ENCODE peak calls at places on chromosomes 2 and 18, in four cellular contexts. P is MM.1S; A is epithelial cell of esophagus; S is CD8-positive, alpha-beta T cell. X is an unnamed sample.

GRCh38 chr2:118763797-118764196 is 83.7 kb downstream of the EN1 start:
- DNase-seq in P (no peak), A (peak), S (no peak), X (no peak)

GRCh38 chr2:223929575-223930001 is 15.5 kb downstream of the WDFY1 start:
- DNase-seq in P (no peak), A (no peak), S (no peak), X (no peak)

GRCh38 chr2:160253440-160254296 is 53.6 kb upstream of the ITGB6 start:
- DNase-seq in P (no peak), A (peak), S (no peak), X (no peak)

GRCh38 chr2:29154610-29155009 is 39.4 kb downstream of the CLIP4 start:
- DNase-seq in P (no peak), A (no peak), S (no peak), X (no peak)

GRCh38 chr2:202072737-202073396 is at the start of gene KIAA2012:
- DNase-seq in P (no peak), A (no peak), S (no peak), X (no peak)

GRCh38 chr18:37547196-37547595 is 18.4 kb downstream of the CELF4 start:
- DNase-seq in P (no peak), A (no peak), S (no peak), X (no peak)

GRCh38 chr2:151840216-151840691 is 12.0 kb upstream of the ARL5A start:
- DNase-seq in P (peak), A (peak), S (no peak), X (no peak)

GRCh38 chr2:142218471-142218870 is 87.7 kb upstream of the LRP1B start:
- DNase-seq in P (no peak), A (peak), S (no peak), X (no peak)

GRCh38 chr2:96730212-96730611 is 9.7 kb downstream of the LMAN2L start:
- DNase-seq in P (no peak), A (peak), S (no peak), X (no peak)

GRCh38 chr2:65298089-65298488 is 70.5 kb downstream of the ACTR2 start:
- DNase-seq in P (no peak), A (no peak), S (no peak), X (no peak)

GRCh38 chr18:53560546-53560945 is 663.9 kb downstream of the MBD2 start:
- DNase-seq in P (no peak), A (no peak), S (no peak), X (no peak)

GRCh38 chr2:72864500-72864899 is 22.7 kb upstream of the SPR start:
- DNase-seq in P (peak), A (peak), S (no peak), X (no peak)

GRCh38 chr2:78351208-78351607 is 674.3 kb upstream of the REG3G start:
- DNase-seq in P (no peak), A (peak), S (no peak), X (no peak)

GRCh38 chr2:195482050-195482449 is 175.0 kb upstream of the SLC39A10 start:
- DNase-seq in P (no peak), A (no peak), S (no peak), X (no peak)

GRCh38 chr2:81324046-81324445 is 1019.5 kb upstream of the LRRTM1 start:
- DNase-seq in P (peak), A (peak), S (no peak), X (no peak)

GRCh38 chr2:232502513-232502900 is 14.9 kb upstream of the ECEL1 start:
- DNase-seq in P (no peak), A (no peak), S (no peak), X (no peak)

GRCh38 chr2:26692814-26693286 is 328 bp downstream of the KCNK3 start:
- DNase-seq in P (no peak), A (peak), S (no peak), X (no peak)

GRCh38 chr18:23586249-23587196 is at the start of gene NPC1:
- DNase-seq in P (peak), A (peak), S (peak), X (peak)

GRCh38 chr2:168359082-168359481 is 97.0 kb upstream of the CERS6 start:
- DNase-seq in P (no peak), A (no peak), S (no peak), X (no peak)

GRCh38 chr2:55011741-55012574 is 38.3 kb downstream of the RTN4 start:
- DNase-seq in P (no peak), A (no peak), S (no peak), X (no peak)

GRCh38 chr2:239110595-239111048 is 262.7 kb downstream of the TWIST2 start:
- DNase-seq in P (no peak), A (no peak), S (no peak), X (no peak)

GRCh38 chr2:103005386-103005785 is 243.6 kb downstream of the TMEM182 start:
- DNase-seq in P (peak), A (no peak), S (no peak), X (no peak)

GRCh38 chr2:197628043-197628500 is 47.3 kb downstream of the RFTN2 start:
- DNase-seq in P (no peak), A (peak), S (no peak), X (no peak)

GRCh38 chr2:174546519-174547506 is 50.8 kb downstream of the WIPF1 start:
- DNase-seq in P (peak), A (peak), S (no peak), X (no peak)

GRCh38 chr2:142974288-142975024 is 97.0 kb downstream of the KYNU start:
- DNase-seq in P (no peak), A (peak), S (no peak), X (no peak)

GRCh38 chr2:169184074-169184473 is 114.7 kb downstream of the DHRS9 start:
- DNase-seq in P (no peak), A (peak), S (no peak), X (no peak)

GRCh38 chr2:128978155-128978707 is 659.6 kb upstream of the HS6ST1 start:
- DNase-seq in P (no peak), A (peak), S (no peak), X (no peak)

GRCh38 chr2:67954125-67954748 is 108.6 kb downstream of the C1D start:
- DNase-seq in P (no peak), A (peak), S (no peak), X (no peak)

GRCh38 chr2:235641333-235641732 is 147.5 kb downstream of the AGAP1 start:
- DNase-seq in P (no peak), A (peak), S (no peak), X (no peak)

GRCh38 chr18:35141077-35141476 is 99.8 kb upstream of the ZNF397 start:
- DNase-seq in P (no peak), A (no peak), S (no peak), X (no peak)

GRCh38 chr2:64394174-64394573 is 59.8 kb upstream of the LGALSL start:
- DNase-seq in P (no peak), A (no peak), S (no peak), X (no peak)

GRCh38 chr18:13643261-13643671 is 83.1 kb downstream of the FAM210A start:
- DNase-seq in P (no peak), A (no peak), S (no peak), X (peak)

GRCh38 chr2:240200230-240201051 is 60.0 kb upstream of the OTOS start:
- DNase-seq in P (peak), A (no peak), S (no peak), X (peak)

DNA sequence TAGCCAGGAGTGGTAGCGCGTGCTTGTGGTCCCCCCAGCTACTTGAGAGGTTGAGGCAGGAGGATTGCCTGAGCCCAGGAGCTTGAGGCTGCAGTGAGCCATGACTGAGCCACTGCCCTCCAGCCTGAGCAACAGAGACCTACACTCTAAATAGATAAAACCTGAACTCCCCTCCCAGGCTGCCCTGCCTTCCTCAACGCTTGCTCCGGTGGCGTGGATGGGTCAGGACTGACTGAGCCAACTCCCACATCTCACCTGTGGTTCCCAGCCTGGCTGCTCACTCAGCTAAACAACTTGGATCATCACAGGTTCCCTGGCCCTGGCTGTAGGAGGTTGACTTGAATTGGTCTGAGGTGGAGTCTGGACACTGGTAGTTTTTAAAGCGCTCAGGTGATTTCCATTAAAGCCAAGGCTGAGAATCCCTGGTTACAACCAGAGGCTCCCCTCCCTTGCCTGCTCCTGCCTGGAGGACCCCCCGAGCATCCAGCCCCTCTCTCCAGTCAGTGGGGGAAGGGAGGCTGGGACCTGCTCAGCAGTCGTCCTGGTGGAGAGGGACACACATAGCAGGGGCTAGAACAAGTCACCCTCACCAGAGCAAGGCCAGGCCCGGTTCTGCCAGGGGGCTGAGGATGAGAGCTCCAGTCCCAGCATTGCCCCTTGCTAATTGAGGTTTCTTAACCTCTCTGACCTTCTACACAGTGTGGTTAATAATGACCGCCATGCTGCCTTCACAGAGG is 47.0 kb upstream of the TAF1B start:
- DNase-seq in P (no peak), A (no peak), S (no peak), X (no peak)
- TF ChIP-seq CTCF in P (no peak), A (peak), S (no peak), X (no peak)

GRCh38 chr2:98347298-98348065 is 1.2 kb downstream of the CNGA3 start:
- DNase-seq in P (no peak), A (no peak), S (no peak), X (no peak)

GRCh38 chr2:98346259-98347236 is at the start of gene CNGA3:
- DNase-seq in P (no peak), A (no peak), S (no peak), X (no peak)

GRCh38 chr2:98348066-98348561 is 1.9 kb downstream of the CNGA3 start:
- DNase-seq in P (no peak), A (no peak), S (no peak), X (no peak)

GRCh38 chr2:98355881-98356280 is 9.6 kb downstream of the CNGA3 start:
- DNase-seq in P (no peak), A (no peak), S (no peak), X (no peak)

GRCh38 chr2:98350411-98350810 is 4.2 kb downstream of the CNGA3 start:
- DNase-seq in P (no peak), A (no peak), S (no peak), X (no peak)
- TF ChIP-seq CTCF in P (no peak), A (no peak), S (no peak), X (no peak)

GRCh38 chr2:227626580-227627151 is 9.4 kb downstream of the SCYGR4 start:
- DNase-seq in P (no peak), A (no peak), S (no peak), X (no peak)
- TF ChIP-seq CTCF in P (no peak), A (no peak), S (no peak), X (no peak)

DNA sequence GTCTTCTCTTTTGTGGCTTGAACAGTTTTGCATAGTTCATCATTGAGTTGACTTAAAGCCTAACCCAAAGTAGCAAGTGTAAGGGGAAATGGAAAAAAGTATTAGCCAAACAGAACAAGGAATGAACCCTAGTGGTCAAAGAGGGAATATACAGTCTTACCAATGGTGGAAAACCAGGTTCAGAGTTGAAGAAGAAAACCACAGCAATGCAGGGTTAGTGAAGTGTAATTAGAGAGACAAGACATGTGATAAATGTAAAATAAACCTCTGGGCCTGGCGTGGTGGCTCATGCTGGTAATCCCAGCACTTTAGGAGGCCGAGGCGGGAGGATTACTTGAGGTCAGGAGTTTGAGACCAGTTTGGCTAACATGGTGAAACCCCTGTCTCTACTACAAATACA is 2.4 kb downstream of the TTN start:
- DNase-seq in P (no peak), A (peak), S (no peak), X (no peak)
- TF ChIP-seq CTCF in P (peak), A (peak), S (peak), X (peak)

DNA sequence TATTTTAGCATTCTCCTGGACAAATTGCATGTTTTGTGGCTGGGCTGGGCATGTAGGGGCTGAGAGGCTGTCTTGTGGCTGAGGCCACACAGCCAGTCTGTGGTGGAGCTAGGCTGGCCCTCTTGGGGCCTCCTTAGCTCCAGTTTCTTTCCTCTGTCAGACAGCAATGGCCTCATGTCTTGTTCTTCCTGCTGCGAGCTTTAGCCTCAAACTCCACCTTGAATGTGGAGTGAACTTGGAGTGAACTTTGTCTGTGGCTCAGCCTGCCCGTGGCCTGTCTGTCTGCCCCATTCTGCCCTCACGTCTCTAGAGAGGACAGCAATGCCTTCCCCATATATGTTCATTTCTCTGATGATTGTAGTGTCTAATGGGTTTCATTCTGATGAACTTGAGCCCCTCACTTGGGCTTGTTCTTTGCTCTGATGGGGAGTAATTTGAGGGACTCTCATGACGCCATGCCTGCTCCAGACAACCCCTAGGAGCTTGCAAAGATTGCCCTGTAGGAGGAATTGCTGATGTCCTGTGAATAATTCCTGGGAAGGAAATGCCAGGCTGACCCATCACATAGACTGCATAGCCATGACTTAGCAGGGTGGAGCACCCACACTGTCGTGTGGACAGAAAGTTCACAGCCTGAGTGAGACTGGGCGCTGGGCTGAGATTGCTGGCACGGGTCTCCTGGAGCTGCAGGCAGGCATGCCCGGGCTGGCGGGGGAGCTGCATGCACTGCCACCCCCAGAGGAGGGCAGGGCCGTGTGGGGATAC is 42.6 kb downstream of the ASAP2 start:
- DNase-seq in P (no peak), A (peak), S (no peak), X (no peak)
- TF ChIP-seq CTCF in P (no peak), A (no peak), S (no peak), X (no peak)

GRCh38 chr18:8707946-8708345 is 2.6 kb downstream of the MTCL1 start:
- DNase-seq in P (no peak), A (no peak), S (no peak), X (no peak)

GRCh38 chr18:8706981-8707940 is 1.9 kb downstream of the MTCL1 start:
- DNase-seq in P (peak), A (peak), S (no peak), X (peak)

GRCh38 chr18:8711736-8712135 is 6.4 kb downstream of the MTCL1 start:
- DNase-seq in P (no peak), A (no peak), S (no peak), X (no peak)

GRCh38 chr18:8708670-8709069 is 3.3 kb downstream of the MTCL1 start:
- DNase-seq in P (no peak), A (no peak), S (no peak), X (no peak)

GRCh38 chr18:8709248-8710059 is 4.1 kb downstream of the MTCL1 start:
- DNase-seq in P (no peak), A (no peak), S (no peak), X (peak)
- TF ChIP-seq CTCF in P (no peak), A (no peak), S (no peak), X (no peak)

DNA sequence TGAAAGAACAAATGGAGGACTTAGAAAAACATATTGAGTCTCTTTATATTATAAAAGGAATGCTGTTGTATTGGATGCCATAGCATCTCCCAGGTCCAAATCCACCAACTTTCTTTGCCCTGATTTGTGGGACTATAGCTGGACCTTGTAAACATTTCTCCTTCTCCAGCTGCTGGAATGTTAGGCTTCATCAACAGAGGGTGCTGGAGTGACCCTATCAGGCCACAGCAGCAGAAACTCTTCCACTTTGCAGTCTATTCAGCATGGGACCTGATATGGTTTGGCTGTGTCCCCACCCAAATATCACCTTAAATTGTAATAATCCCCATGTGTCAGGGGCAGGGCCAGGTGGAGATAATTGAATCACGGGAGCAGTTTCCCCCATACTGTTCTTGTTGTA is 138.4 kb upstream of the ARL4C start:
- DNase-seq in P (no peak), A (no peak), S (no peak), X (peak)
- TF ChIP-seq CTCF in P (no peak), A (no peak), S (no peak), X (peak)

DNA sequence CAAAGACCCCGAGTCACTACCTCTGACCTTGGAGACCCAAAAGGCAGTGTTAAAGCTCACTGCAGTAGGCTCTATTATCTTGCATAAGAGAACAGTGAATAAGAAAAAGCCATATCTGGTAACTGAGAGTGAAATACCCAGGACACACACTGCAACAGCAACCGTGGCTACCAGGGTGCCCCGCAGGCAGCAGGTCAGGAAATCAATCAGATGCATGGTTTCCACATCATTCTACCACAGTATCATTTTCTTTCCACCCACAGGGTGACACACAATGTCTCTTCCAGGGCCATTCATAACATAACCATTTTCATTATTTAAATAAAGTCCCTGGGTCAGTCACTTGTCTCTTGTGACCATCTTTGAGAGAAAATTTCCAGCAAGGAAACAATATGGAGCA is 131.3 kb downstream of the CCBE1 start:
- DNase-seq in P (no peak), A (no peak), S (no peak), X (no peak)
- TF ChIP-seq CTCF in P (no peak), A (no peak), S (no peak), X (no peak)

DNA sequence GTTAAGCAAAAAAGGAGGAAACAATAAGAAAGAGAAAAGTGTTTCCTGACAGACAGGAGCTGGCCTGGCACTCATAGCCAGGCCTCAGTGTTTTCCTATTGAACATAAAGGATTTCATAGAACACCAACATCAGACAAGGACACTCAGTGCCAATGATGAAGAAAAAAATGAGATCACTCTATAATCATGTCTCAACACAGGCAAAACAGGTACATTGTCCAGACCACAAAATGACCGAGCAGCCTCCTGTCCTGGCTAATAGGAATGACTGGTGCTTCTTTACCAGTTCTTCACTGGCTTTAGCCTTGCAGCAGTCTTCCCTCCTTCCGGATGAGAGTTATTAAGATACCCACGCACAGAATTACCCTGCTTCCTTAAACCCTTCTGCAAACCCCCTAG is 35.6 kb downstream of the SEMA4F start:
- DNase-seq in P (no peak), A (peak), S (no peak), X (no peak)
- TF ChIP-seq CTCF in P (no peak), A (no peak), S (no peak), X (no peak)

X was measured in osteocyte.